ENCODE peak calls at places on chromosome 16, in eight cellular contexts. Y, L, F, K, P, B, I and D are unnamed samples.

GRCh38 chr16:64910351-64910750 is 211.5 kb downstream of the CDH11 start:
- DNase-seq in F (no peak), I (no peak), B (peak; percentile 87), L (peak; percentile 22), Y (peak; percentile 16), K (no peak), P (peak; percentile 88), D (no peak)

GRCh38 chr16:12516621-12517309 is 286.9 kb downstream of the CPPED1 start:
- DNase-seq in F (no peak), I (peak; percentile 52), B (no peak), K (no peak), P (no peak), Y (no peak), L (no peak), D (no peak)

GRCh38 chr16:4924593-4925378 is 12.2 kb downstream of the PPL start:
- DNase-seq in P (no peak), Y (no peak), K (no peak), B (no peak), L (no peak), F (no peak), I (peak; percentile 25), D (no peak)

GRCh38 chr16:86396918-86397317 is 113.4 kb upstream of the FOXF1 start:
- DNase-seq in L (peak; percentile 77), I (peak; percentile 53), F (no peak), P (peak; percentile 77), Y (no peak), B (peak; percentile 74), K (no peak), D (no peak)

GRCh38 chr16:8571061-8571596 is 19.2 kb downstream of the TMEM114 start:
- DNase-seq in P (peak; percentile 81), Y (peak; percentile 19), B (peak; percentile 90), L (peak; percentile 43), K (no peak), I (no peak), F (peak; percentile 60), D (peak; percentile 46)

GRCh38 chr16:85834741-85835140 is 35.2 kb downstream of the COX4I1 start:
- DNase-seq in Y (no peak), I (no peak), L (no peak), F (no peak), P (no peak), K (no peak), B (no peak), D (no peak)

GRCh38 chr16:1884155-1884760 is 12.3 kb upstream of the MEIOB start:
- DNase-seq in K (no peak), P (peak; percentile 56), Y (peak; percentile 71), B (peak; percentile 51), L (no peak), F (no peak), I (peak; percentile 63), D (no peak)

GRCh38 chr16:57821149-57821971 is 19.1 kb upstream of the KIFC3 start:
- DNase-seq in F (no peak), Y (peak; percentile 55), K (no peak), P (no peak), I (no peak), L (no peak), B (no peak), D (no peak)

GRCh38 chr16:54355251-54355650 is 68.7 kb upstream of the IRX3 start:
- DNase-seq in F (no peak), L (peak; percentile 94), B (peak; percentile 67), Y (no peak), I (no peak), P (no peak), K (no peak), D (no peak)

GRCh38 chr16:64362193-64362592 is 759.7 kb downstream of the CDH11 start:
- DNase-seq in B (peak; percentile 17), Y (no peak), I (no peak), K (no peak), L (no peak), F (no peak), P (no peak), D (no peak)

GRCh38 chr16:2058901-2059300 is 11.1 kb downstream of the TSC2 start:
- DNase-seq in K (no peak), I (no peak), F (no peak), Y (no peak), B (no peak), P (no peak), L (no peak), D (peak; percentile 59)

GRCh38 chr16:52456368-52456767 is 90.6 kb downstream of the TOX3 start:
- DNase-seq in K (no peak), I (no peak), F (no peak), P (no peak), L (no peak), Y (no peak), B (no peak), D (no peak)

GRCh38 chr16:12439443-12440232 is 364.0 kb downstream of the CPPED1 start:
- DNase-seq in I (no peak), P (no peak), L (no peak), Y (no peak), K (no peak), F (no peak), B (no peak), D (no peak)

GRCh38 chr16:12898556-12898955 is 2.8 kb upstream of the SHISA9 start:
- DNase-seq in K (no peak), B (no peak), Y (no peak), L (no peak), P (no peak), F (no peak), I (no peak), D (no peak)

GRCh38 chr16:50884066-50884860 is 142.4 kb downstream of the CYLD start:
- DNase-seq in K (no peak), Y (peak; percentile 14), I (no peak), L (no peak), F (no peak), P (peak; percentile 31), B (no peak), D (no peak)

GRCh38 chr16:9683677-9684076 is 498.6 kb downstream of the GRIN2A start:
- DNase-seq in Y (no peak), K (no peak), B (no peak), I (no peak), L (no peak), F (no peak), P (no peak), D (no peak)

GRCh38 chr16:9681556-9681955 is 500.7 kb downstream of the GRIN2A start:
- DNase-seq in F (no peak), K (no peak), B (no peak), I (no peak), P (no peak), Y (no peak), L (no peak), D (no peak)

GRCh38 chr16:9680021-9680655 is 502.1 kb downstream of the GRIN2A start:
- DNase-seq in L (no peak), B (no peak), P (no peak), F (no peak), Y (no peak), I (no peak), K (no peak), D (no peak)

GRCh38 chr16:9682320-9682719 is 499.9 kb downstream of the GRIN2A start:
- DNase-seq in L (no peak), I (no peak), Y (no peak), K (no peak), B (no peak), P (no peak), F (no peak), D (no peak)

GRCh38 chr16:9680968-9681367 is 501.3 kb downstream of the GRIN2A start:
- DNase-seq in I (no peak), P (no peak), K (no peak), B (no peak), Y (no peak), F (no peak), L (no peak), D (no peak)
- H3K4me3 ChIP-seq in I (no peak overlapping the region), P (no peak overlapping the region), K (no peak overlapping the region), B (no peak overlapping the region), Y (no peak overlapping the region), F (no peak overlapping the region), L (no peak overlapping the region), D (no peak overlapping the region)

GRCh38 chr16:75196826-75197225 is 10.1 kb downstream of the CTRB2 start:
- DNase-seq in Y (no peak), I (no peak), K (no peak), P (no peak), B (no peak), L (no peak), F (peak; percentile 57), D (no peak)

GRCh38 chr16:75198135-75198600 is 8.8 kb downstream of the CTRB2 start:
- DNase-seq in B (peak; percentile 49), Y (no peak), F (peak; percentile 84), I (no peak), L (no peak), K (no peak), P (peak; percentile 26), D (no peak)

GRCh38 chr16:75193730-75194444 is 13.1 kb downstream of the CTRB2 start:
- DNase-seq in K (no peak), P (no peak), F (peak; percentile 65), Y (no peak), I (no peak), L (no peak), B (no peak), D (no peak)

GRCh38 chr16:75195811-75196790 is 10.9 kb downstream of the CTRB2 start:
- DNase-seq in Y (no peak), K (no peak), F (peak; percentile 76), I (no peak), B (no peak), P (no peak), L (no peak), D (no peak)

GRCh38 chr16:75197522-75198134 is 9.3 kb downstream of the CTRB2 start:
- DNase-seq in F (peak; percentile 57), B (peak; percentile 30), L (no peak), Y (peak; percentile 17), P (peak; percentile 34), I (no peak), K (no peak), D (no peak)
- TF ChIP-seq CTCF in F (no peak), B (no peak), L (no peak), Y (no peak), P (peak; percentile 9), I (no peak), K (no peak), D (no peak)

GRCh38 chr16:29814592-29814991 is 1.4 kb upstream of the PAGR1 start:
- DNase-seq in B (no peak), F (no peak), Y (no peak), K (no peak), P (no peak), L (no peak), I (no peak), D (no peak)
- H3K4me3 ChIP-seq in B (no peak overlapping the region), F (no peak overlapping the region), Y (no peak overlapping the region), K (peak overlapping the region; percentile 90), P (peak overlapping the region; percentile 87), L (no peak overlapping the region), I (no peak overlapping the region), D (no peak overlapping the region)

DNA sequence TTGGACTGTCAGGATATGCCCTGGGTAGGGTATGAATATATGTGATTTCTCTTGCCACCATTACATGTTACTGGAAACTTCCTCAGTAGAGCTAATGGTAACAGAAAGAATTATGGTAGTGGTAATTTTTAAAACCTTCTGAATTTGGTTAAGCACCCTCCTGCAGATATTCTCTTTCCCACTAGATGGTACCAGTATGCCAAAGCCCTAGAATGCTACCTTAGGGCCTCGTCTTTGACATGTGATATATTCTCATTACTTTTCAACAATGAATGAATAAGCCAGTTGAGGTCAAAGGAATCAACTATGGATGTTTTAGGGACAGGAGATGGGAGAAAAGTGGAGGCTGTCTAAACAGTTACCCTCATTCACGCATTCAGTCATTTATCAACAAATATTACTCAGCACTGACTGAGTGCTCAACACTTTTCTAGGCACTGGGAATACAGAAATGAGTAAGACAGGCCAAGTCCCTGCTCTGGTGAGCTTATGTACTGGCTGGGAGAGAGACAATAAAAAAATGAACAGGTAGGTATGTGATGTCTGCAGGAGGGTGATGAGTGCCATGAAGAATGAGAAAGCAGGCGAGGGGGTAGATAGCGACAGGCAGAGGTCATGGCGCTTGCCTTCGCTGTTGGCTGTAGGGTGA is 14.7 kb downstream of the CDH13 start:
- DNase-seq in K (no peak), P (peak; percentile 38), B (peak; percentile 80), I (no peak), L (no peak), F (no peak), Y (no peak), D (no peak)
- TF ChIP-seq CTCF in K (peak; percentile 39), P (peak; percentile 44), B (peak; percentile 72), I (no peak), L (peak; percentile 47), F (no peak), Y (no peak), D (peak; percentile 54)